ENCODE peak calls at places on chromosomes 4 and X, in seven cellular contexts. C is neural crest cell, S is thyroid gland, X is GM12865, K is A549, H is upper lobe of left lung, V is OCI-LY7. F is an unnamed sample.

GRCh38 chr4:119550857-119551532 is 77.6 kb downstream of the PDE5A start:
- DNase-seq in C (peak), S (no peak), X (no peak), K (no peak), H (no peak), V (no peak), F (no peak)

GRCh38 chrX:16320765-16321355 is 153.6 kb downstream of the MAGEB17 start:
- DNase-seq in C (no peak), S (no peak), X (no peak), K (no peak), H (no peak), V (no peak), F (no peak)

GRCh38 chr4:174284181-174284886 is 623 bp downstream of the CEP44 start:
- DNase-seq in C (no peak), S (no peak), X (peak), K (peak), H (no peak), V (no peak), F (no peak)

GRCh38 chr4:11546391-11547160 is 117.9 kb upstream of the HS3ST1 start:
- DNase-seq in C (no peak), S (no peak), X (no peak), K (no peak), H (no peak), V (no peak), F (no peak)

GRCh38 chrX:69152398-69152797 is 12.9 kb downstream of the PJA1 start:
- DNase-seq in C (no peak), S (peak), X (no peak), K (no peak), H (no peak), V (no peak), F (no peak)

GRCh38 chrX:99078301-99078700 is 1331.8 kb downstream of the PCDH19 start:
- DNase-seq in C (no peak), S (no peak), X (no peak), K (no peak), H (no peak), V (no peak), F (no peak)

GRCh38 chr4:178664636-178665035 is 1222.4 kb upstream of the AGA start:
- DNase-seq in C (no peak), S (no peak), X (no peak), K (no peak), H (no peak), V (no peak), F (no peak)

GRCh38 chr4:167831853-167832252 is 260.5 kb upstream of the ANXA10 start:
- DNase-seq in C (no peak), S (no peak), X (no peak), K (no peak), H (no peak), V (no peak), F (no peak)

GRCh38 chrX:149877636-149878035 is 3.3 kb upstream of the MAGEA8 start:
- DNase-seq in C (no peak), S (no peak), X (no peak), K (no peak), H (no peak), V (no peak), F (no peak)

GRCh38 chr4:173025131-173025530 is 143.5 kb upstream of the GALNT7 start:
- DNase-seq in C (peak), S (peak), X (peak), K (peak), H (no peak), V (peak), F (no peak)

GRCh38 chrX:20224814-20225487 is 41.8 kb downstream of the RPS6KA3 start:
- DNase-seq in C (no peak), S (no peak), X (peak), K (no peak), H (no peak), V (peak), F (no peak)

GRCh38 chrX:34768290-34768689 is 111.2 kb upstream of the TMEM47 start:
- DNase-seq in C (no peak), S (no peak), X (no peak), K (no peak), H (no peak), V (no peak), F (no peak)

GRCh38 chrX:133741303-133741702 is 244.1 kb downstream of the GPC3 start:
- DNase-seq in C (no peak), S (no peak), X (no peak), K (no peak), H (no peak), V (no peak), F (no peak)

GRCh38 chrX:145910017-145910416 is 92.4 kb downstream of the SLITRK2 start:
- DNase-seq in C (no peak), S (no peak), X (no peak), K (no peak), H (no peak), V (no peak), F (no peak)

GRCh38 chrX:137234651-137235402 is 201.0 kb upstream of the GPR101 start:
- DNase-seq in C (no peak), S (no peak), X (no peak), K (no peak), H (no peak), V (no peak), F (no peak)

GRCh38 chr4:58734030-58734673 is 1624.0 kb upstream of the IGFBP7 start:
- DNase-seq in C (no peak), S (no peak), X (peak), K (no peak), H (no peak), V (no peak), F (no peak)

DNA sequence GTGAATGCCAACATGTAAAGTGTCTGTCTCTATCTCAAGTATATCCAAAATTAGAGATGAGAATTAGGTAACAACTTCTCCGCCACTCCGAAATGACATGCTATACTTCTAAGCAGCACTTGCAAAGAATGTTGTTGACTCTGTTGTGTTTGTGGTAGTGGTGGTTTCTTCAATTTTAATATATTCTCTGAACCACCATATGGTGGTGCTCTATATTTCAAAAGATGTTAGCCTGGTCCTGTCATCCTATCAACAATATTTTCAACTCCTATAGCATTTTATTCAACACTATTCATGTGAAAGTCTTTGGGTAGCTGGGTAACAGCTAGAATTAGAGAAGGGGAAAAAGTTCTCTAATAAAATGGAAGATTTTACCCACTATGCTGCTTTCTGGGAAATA is 1622.8 kb upstream of the IGFBP7 start:
- DNase-seq in C (no peak), S (no peak), X (no peak), K (no peak), H (no peak), V (no peak), F (no peak)
- TF ChIP-seq CTCF in C (no peak), S (no peak), X (no peak), K (no peak), H (no peak), V (peak), F (peak)

GRCh38 chrX:123454712-123455431 is 270.8 kb downstream of the GRIA3 start:
- DNase-seq in C (no peak), S (no peak), X (peak), K (no peak), H (no peak), V (no peak), F (no peak)

GRCh38 chrX:123455693-123456092 is 271.6 kb downstream of the GRIA3 start:
- DNase-seq in C (no peak), S (no peak), X (no peak), K (no peak), H (no peak), V (no peak), F (no peak)

DNA sequence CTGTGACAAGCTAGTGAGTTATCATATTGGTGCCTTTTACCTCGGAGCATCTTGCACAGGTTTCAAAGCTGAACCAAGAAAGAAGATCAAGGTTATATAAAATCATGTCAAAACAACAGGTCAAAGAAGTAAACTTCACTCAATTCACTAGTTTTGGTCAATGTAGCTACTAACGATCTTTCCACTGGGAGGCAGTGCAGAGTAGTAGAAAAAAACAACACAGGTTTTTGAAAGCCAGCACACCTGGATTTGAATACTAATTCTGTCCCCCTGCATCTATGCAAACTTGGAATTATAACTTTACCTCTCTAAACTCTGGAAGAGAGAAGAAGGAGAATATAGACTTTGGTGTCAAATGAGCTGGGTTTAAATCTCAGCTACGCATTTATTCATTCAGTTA is 266.1 kb downstream of the GRIA3 start:
- DNase-seq in C (no peak), S (no peak), X (peak), K (peak), H (no peak), V (peak), F (no peak)
- TF ChIP-seq CTCF in C (peak), S (peak), X (peak), K (peak), H (peak), V (peak), F (peak)

DNA sequence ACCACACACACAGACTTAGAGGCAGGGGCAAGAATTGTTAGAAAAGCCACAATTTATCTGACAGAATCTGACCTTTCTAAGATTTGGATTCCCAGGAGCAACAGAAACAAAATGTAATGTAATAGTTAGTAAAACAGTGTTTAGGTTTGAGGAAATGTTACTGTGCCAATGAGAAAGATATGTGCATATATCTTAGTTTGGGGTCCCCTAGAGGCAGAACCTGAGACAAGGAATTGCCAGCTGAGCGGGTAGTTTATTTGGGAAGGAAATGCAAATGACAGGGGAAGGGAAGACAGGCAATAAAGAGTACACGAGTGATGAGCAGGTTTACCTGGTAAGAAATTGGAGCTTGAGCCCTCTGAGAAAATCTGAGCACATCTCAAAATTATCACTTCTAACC is 31.3 kb upstream of the DDX53 start:
- DNase-seq in C (no peak), S (no peak), X (no peak), K (no peak), H (no peak), V (no peak), F (no peak)
- TF ChIP-seq CTCF in C (no peak), S (no peak), X (no peak), K (no peak), H (no peak), V (no peak), F (no peak)

DNA sequence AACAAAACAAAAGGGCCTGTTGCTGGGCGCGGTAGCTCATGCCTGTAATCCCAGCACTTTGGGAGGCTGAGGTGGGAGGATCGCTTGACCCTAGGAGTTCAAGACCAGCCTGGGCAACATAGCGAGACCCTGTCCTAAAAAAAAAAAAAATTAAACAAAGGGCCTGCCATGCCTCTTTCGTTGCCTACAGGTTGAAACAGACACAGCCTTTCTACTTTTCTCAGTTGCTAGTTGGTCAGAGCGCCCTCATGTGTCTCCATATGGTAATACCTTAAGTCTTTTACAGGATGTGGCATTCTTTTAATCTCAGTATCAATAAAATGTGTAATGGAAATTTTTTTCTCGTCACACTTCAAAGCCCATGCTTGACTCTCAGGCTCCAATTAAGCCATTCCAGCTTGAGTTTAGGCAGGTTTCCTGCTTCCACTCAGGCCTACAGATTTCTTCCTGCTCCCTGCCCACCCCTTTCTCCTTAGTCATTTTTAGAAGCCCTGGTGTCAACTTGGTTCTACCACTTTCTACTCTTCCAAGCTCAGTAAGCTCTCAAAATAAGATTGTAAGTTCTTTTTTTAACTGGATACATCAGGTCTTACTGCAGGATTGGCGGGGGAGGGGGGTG is 4.6 kb upstream of the SOWAHD start:
- DNase-seq in C (peak), S (no peak), X (peak), K (no peak), H (no peak), V (peak), F (no peak)
- TF ChIP-seq CTCF in C (peak), S (peak), X (peak), K (peak), H (peak), V (peak), F (peak)

DNA sequence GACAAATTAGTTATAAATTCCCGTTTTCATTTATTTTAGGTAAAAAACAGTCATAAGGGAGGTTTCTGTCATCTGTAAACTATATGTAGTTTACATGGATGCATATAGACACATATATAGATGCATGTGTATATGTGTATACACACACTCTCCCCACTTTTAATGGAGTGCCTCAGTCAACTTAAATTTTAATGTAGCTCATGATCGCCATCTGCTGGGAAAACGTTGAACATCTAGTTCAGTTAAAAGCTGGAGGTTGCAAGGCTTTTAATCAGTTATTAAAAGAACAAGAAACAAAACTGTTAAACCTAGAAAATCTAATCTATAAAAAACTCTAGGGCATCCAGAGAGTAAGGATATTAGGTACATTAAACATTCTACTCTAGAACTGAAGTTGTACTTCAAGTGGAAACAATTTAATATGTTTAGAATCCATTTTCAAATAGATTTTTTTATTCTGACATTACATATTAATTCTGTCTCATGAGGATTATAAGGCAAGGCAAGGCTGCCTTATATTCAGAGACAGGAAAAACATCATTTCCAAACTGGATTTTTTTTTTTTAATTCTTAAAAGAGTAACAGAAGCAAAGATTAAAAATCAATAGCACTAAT is 122.6 kb downstream of the SHISA3 start:
- DNase-seq in C (peak), S (peak), X (peak), K (peak), H (no peak), V (peak), F (no peak)
- TF ChIP-seq CTCF in C (peak), S (peak), X (peak), K (peak), H (peak), V (peak), F (peak)

DNA sequence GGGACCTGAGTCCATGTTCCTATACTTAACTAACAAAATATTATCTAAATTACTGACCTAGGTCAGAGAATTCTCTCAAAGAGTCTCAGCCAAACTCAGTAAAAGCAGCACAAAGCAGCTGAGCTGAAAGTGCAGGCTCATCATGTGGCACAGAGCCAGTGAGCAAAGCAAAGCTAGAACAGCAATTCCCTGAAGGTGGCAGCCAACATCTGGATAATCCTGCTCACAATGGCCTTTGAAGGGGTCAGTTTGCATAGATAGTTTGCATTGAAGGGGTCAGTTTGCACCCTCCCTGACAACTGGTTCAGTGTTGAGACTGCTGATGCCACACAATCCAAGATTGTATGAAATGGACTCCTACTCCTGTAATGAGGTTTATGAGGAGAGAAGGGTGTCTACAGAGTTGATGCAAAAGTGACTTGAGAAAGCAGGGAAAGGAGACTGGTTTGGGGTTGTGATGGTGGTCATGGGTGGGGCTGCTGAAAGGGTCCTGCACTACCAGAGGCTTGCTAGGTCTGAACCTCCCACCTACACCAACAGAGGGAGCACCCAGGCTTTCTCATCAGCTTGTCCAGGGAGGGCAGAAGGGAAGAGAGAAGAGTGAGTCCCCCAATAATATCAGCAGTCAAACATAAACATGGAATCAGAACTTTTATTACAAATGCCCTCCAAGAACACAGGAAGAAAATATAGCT is 39.7 kb downstream of the TRIM61 start:
- DNase-seq in C (no peak), S (peak), X (peak), K (no peak), H (no peak), V (peak), F (no peak)
- TF ChIP-seq CTCF in C (peak), S (no peak), X (peak), K (no peak), H (no peak), V (peak), F (no peak)